ENCODE peak calls at places on chromosomes 5 and 9, in six cellular contexts. F is central memory CD4-positive, alpha-beta T cell; E is NCI-H1105 treated with DMSO at 0.1 percent for 48 hours; G is ovary; D is LHCN-M2; H is foreskin fibroblast. K is an unnamed sample.

GRCh38 chr5:158929579-158930233 is 170.0 kb downstream of the EBF1 start:
- DNase-seq in F (no peak), E (peak; percentile 66), G (no peak), D (no peak), H (no peak), K (no peak)

GRCh38 chr9:100028201-100028784 is 70.5 kb downstream of the ERP44 start:
- DNase-seq in F (peak; percentile 38), E (peak; percentile 57), G (peak; percentile 66), D (peak; percentile 63), H (peak; percentile 52), K (peak; percentile 64)

GRCh38 chr5:77292026-77292757 is 81.7 kb downstream of the PDE8B start:
- DNase-seq in F (no peak), E (no peak), G (no peak), D (peak; percentile 37), H (peak; percentile 48), K (no peak)

GRCh38 chr9:3646226-3646625 is 120.4 kb upstream of the RFX3 start:
- DNase-seq in F (no peak), E (no peak), G (no peak), D (no peak), H (no peak), K (no peak)

GRCh38 chr5:161676109-161676508 is 9.4 kb upstream of the GABRA6 start:
- DNase-seq in F (no peak), E (no peak), G (no peak), D (peak; percentile 0), H (no peak), K (peak; percentile 10)

GRCh38 chr5:180642181-180643140 is 6.9 kb downstream of the FLT4 start:
- DNase-seq in F (no peak), E (no peak), G (no peak), D (no peak), H (no peak), K (no peak)

GRCh38 chr5:177404641-177405134 is 4.2 kb upstream of the PFN3 start:
- DNase-seq in F (no peak), E (no peak), G (peak; percentile 45), D (no peak), H (no peak), K (no peak)

GRCh38 chr9:127489471-127490115 is 38.3 kb downstream of the LRSAM1 start:
- DNase-seq in F (no peak), E (no peak), G (no peak), D (no peak), H (no peak), K (no peak)

GRCh38 chr5:143652104-143652700 is 159.8 kb upstream of the HMHB1 start:
- DNase-seq in F (no peak), E (peak; percentile 9), G (no peak), D (peak; percentile 25), H (no peak), K (no peak)

GRCh38 chr9:24801344-24801743 is 255.6 kb upstream of the IZUMO3 start:
- DNase-seq in F (no peak), E (no peak), G (no peak), D (no peak), H (no peak), K (no peak)

GRCh38 chr9:122218885-122219855 is 9.6 kb downstream of the LHX6 start:
- DNase-seq in F (no peak), E (no peak), G (no peak), D (peak; percentile 14), H (no peak), K (no peak)

GRCh38 chr9:123002754-123003153 is 30.7 kb upstream of the GPR21 start:
- DNase-seq in F (no peak), E (no peak), G (no peak), D (no peak), H (no peak), K (no peak)

GRCh38 chr5:78956901-78957300 is 28.2 kb downstream of the ARSB start:
- DNase-seq in F (no peak), E (no peak), G (no peak), D (no peak), H (no peak), K (no peak)

GRCh38 chr9:33025572-33026347 is 687 bp downstream of the DNAJA1 start:
- DNase-seq in F (peak; percentile 83), E (peak; percentile 84), G (peak; percentile 78), D (peak; percentile 23), H (no peak), K (peak; percentile 56)

GRCh38 chr5:134590992-134591659 is 41.5 kb downstream of the SAR1B start:
- DNase-seq in F (no peak), E (no peak), G (no peak), D (no peak), H (no peak), K (peak; percentile 38)

GRCh38 chr9:124322618-124323432 is 65.1 kb downstream of the NEK6 start:
- DNase-seq in F (no peak), E (no peak), G (no peak), D (no peak), H (no peak), K (no peak)

GRCh38 chr5:133144245-133144981 is 92.6 kb downstream of the HSPA4 start:
- DNase-seq in F (no peak), E (no peak), G (no peak), D (no peak), H (no peak), K (no peak)

GRCh38 chr9:93118863-93119702 is 15.0 kb downstream of the NINJ1 start:
- DNase-seq in F (no peak), E (no peak), G (peak; percentile 46), D (no peak), H (no peak), K (no peak)

GRCh38 chr5:11973469-11973868 is 69.2 kb upstream of the CTNND2 start:
- DNase-seq in F (no peak), E (no peak), G (no peak), D (no peak), H (no peak), K (no peak)

GRCh38 chr5:68562308-68562707 is 346.8 kb downstream of the PIK3R1 start:
- DNase-seq in F (no peak), E (peak; percentile 53), G (peak; percentile 48), D (peak; percentile 37), H (no peak), K (no peak)

GRCh38 chr5:91007251-91007650 is 375.9 kb downstream of the ARRDC3 start:
- DNase-seq in F (no peak), E (no peak), G (no peak), D (no peak), H (no peak), K (no peak)

GRCh38 chr5:68306361-68307014 is 90.9 kb downstream of the PIK3R1 start:
- DNase-seq in F (no peak), E (no peak), G (no peak), D (no peak), H (no peak), K (no peak)

GRCh38 chr5:79069488-79070001 is at the start of the genes BHMT2 and DMGDH:
- DNase-seq in F (no peak), E (no peak), G (peak; percentile 76), D (peak; percentile 27), H (peak; percentile 39), K (no peak)

GRCh38 chr5:160555836-160556660 is 134.4 kb downstream of the PTTG1 start:
- DNase-seq in F (no peak), E (peak; percentile 73), G (no peak), D (no peak), H (no peak), K (peak; percentile 80)

K was measured in NCI-H1417.